ENCODE peak calls at places on chromosomes 5 and 9, in nine cellular contexts. W is NCI-H1694 treated with DMSO at 0.1 percent for 48 hours; N is H7; R is LoVo; L is cardiac septum; A is NCI-H446 treated with DMSO at 0.1 percent for 48 hours; T is neural crest cell; B is DMS 273 treated with DMSO at 0.1 percent for 48 hours; X is activated naive CD4-positive, alpha-beta T cell treated with Interleukin-2 at 50 U/mL for 16 hours. H is an unnamed sample.

GRCh38 chr9:133171161-133171955 is 7.6 kb upstream of the GBGT1 start:
- DNase-seq in W (no peak), N (no peak), R (no peak), L (no peak), A (no peak), T (no peak), B (no peak), X (no peak), H (no peak)

GRCh38 chr5:134177197-134178171 is 734 bp upstream of the SKP1 start:
- DNase-seq in W (peak), N (peak), R (peak), L (no peak), A (peak), T (no peak), B (peak), X (no peak), H (peak)

GRCh38 chr5:77145666-77146065 is 58.6 kb upstream of the ZBED3 start:
- DNase-seq in W (no peak), N (no peak), R (no peak), L (no peak), A (no peak), T (no peak), B (no peak), X (no peak), H (no peak)

GRCh38 chr9:110443878-110444245 is 106.2 kb upstream of the TXNDC8 start:
- DNase-seq in W (no peak), N (no peak), R (no peak), L (no peak), A (no peak), T (no peak), B (no peak), X (no peak), H (no peak)

GRCh38 chr5:38726279-38726678 is 119.5 kb upstream of the OSMR start:
- DNase-seq in W (no peak), N (no peak), R (no peak), L (no peak), A (no peak), T (no peak), B (no peak), X (no peak), H (no peak)

GRCh38 chr9:86202338-86202882 is 57.0 kb downstream of the C9orf153 start:
- DNase-seq in W (peak), N (peak), R (peak), L (no peak), A (peak), T (no peak), B (peak), X (peak), H (peak)

GRCh38 chr9:120916573-120916972 is 10.0 kb downstream of the TRAF1 start:
- DNase-seq in W (peak), N (peak), R (no peak), L (no peak), A (peak), T (no peak), B (no peak), X (no peak), H (no peak)

GRCh38 chr5:123545506-123545905 is 33.5 kb downstream of the CSNK1G3 start:
- DNase-seq in W (no peak), N (no peak), R (peak), L (no peak), A (no peak), T (no peak), B (no peak), X (peak), H (no peak)

GRCh38 chr9:94692601-94693000 is 33.9 kb upstream of the AOPEP start:
- DNase-seq in W (peak), N (no peak), R (peak), L (no peak), A (no peak), T (no peak), B (no peak), X (no peak), H (no peak)

GRCh38 chr9:110814159-110814558 is 145.6 kb downstream of the MUSK start:
- DNase-seq in W (no peak), N (no peak), R (peak), L (no peak), A (no peak), T (no peak), B (no peak), X (no peak), H (no peak)

GRCh38 chr5:176400382-176401156 is 12.0 kb downstream of the HIGD2A start:
- DNase-seq in W (no peak), N (no peak), R (peak), L (no peak), A (no peak), T (no peak), B (peak), X (no peak), H (no peak)

GRCh38 chr9:135619599-135619886 is 19.8 kb downstream of the GLT6D1 start:
- DNase-seq in W (no peak), N (no peak), R (no peak), L (no peak), A (no peak), T (no peak), B (no peak), X (no peak), H (no peak)